ENCODE peak calls at places on chromosomes 2 and 18, in nine cellular contexts. H is CD4-positive, alpha-beta T cell; I is HCT116; R is upper lobe of left lung; U is transverse colon; C is naive thymus-derived CD4-positive, alpha-beta T cell; K is upper lobe of right lung; P is right cardiac atrium; L is tibial artery. M is an unnamed sample.

GRCh38 chr18:22467760-22468553 is 50.2 kb upstream of the CTAGE1 start:
- DNase-seq in L (peak), K (no peak), R (no peak), H (no peak), I (peak), P (no peak), C (no peak), U (no peak), M (no peak)

GRCh38 chr2:240520143-240520973 is 37.4 kb downstream of the ANKMY1 start:
- DNase-seq in K (no peak), P (no peak), U (no peak), L (no peak), I (no peak), C (no peak), H (no peak), R (no peak), M (no peak)

GRCh38 chr2:237453671-237454070 is 33.4 kb upstream of the MLPH start:
- DNase-seq in P (no peak), R (no peak), H (no peak), K (peak), C (no peak), U (no peak), I (no peak), L (no peak), M (no peak)

GRCh38 chr2:239232195-239232578 is 168.6 kb downstream of the HDAC4 start:
- DNase-seq in P (no peak), H (no peak), U (no peak), L (no peak), C (no peak), I (no peak), K (no peak), R (no peak), M (no peak)

GRCh38 chr2:185208261-185208660 is 530.3 kb upstream of the FSIP2 start:
- DNase-seq in C (no peak), H (no peak), K (no peak), U (peak), R (no peak), P (no peak), L (no peak), I (peak), M (no peak)

GRCh38 chr2:178722296-178722695 is 84.9 kb downstream of the TTN start:
- DNase-seq in I (no peak), H (no peak), C (no peak), R (no peak), P (no peak), K (no peak), U (no peak), L (no peak), M (no peak)

GRCh38 chr2:128727914-128728313 is 409.2 kb upstream of the HS6ST1 start:
- DNase-seq in H (no peak), C (no peak), I (no peak), P (no peak), L (peak), U (no peak), R (no peak), K (no peak), M (no peak)

GRCh38 chr18:54679318-54680149 is 88.5 kb downstream of the DYNAP start:
- DNase-seq in R (no peak), H (no peak), L (no peak), K (no peak), U (no peak), P (no peak), I (peak), C (peak), M (peak)

GRCh38 chr2:120804446-120804845 is 68.8 kb downstream of the GLI2 start:
- DNase-seq in K (no peak), C (no peak), L (no peak), U (no peak), R (no peak), H (no peak), P (peak), I (no peak), M (no peak)

GRCh38 chr2:160254363-160254762 is 54.3 kb upstream of the ITGB6 start:
- DNase-seq in I (no peak), H (no peak), K (no peak), U (no peak), P (no peak), R (no peak), C (no peak), L (no peak), M (no peak)

GRCh38 chr18:55585586-55586521 is 2.1 kb downstream of the TCF4 start:
- DNase-seq in U (no peak), H (no peak), L (no peak), C (no peak), K (no peak), R (no peak), I (no peak), P (peak), M (no peak)

GRCh38 chr2:236180831-236181453 is 12.8 kb upstream of the GBX2 start:
- DNase-seq in P (no peak), R (no peak), I (peak), K (no peak), L (no peak), H (no peak), C (no peak), U (peak), M (no peak)

GRCh38 chr2:3414133-3414856 is 34.8 kb downstream of the TRAPPC12 start:
- DNase-seq in P (no peak), L (no peak), R (no peak), H (no peak), K (no peak), C (no peak), U (no peak), I (no peak), M (no peak)

GRCh38 chr2:29361255-29361654 is 246.0 kb downstream of the CLIP4 start:
- DNase-seq in P (no peak), R (no peak), H (no peak), I (no peak), L (no peak), C (no peak), K (no peak), U (no peak), M (no peak)

GRCh38 chr2:39640681-39641080 is 25.0 kb upstream of the TMEM178A start:
- DNase-seq in K (no peak), H (no peak), P (no peak), U (no peak), C (no peak), R (no peak), L (no peak), I (no peak), M (no peak)

GRCh38 chr2:227942021-227942420 is 70.6 kb downstream of the DAW1 start:
- DNase-seq in I (no peak), K (no peak), U (no peak), R (no peak), C (no peak), L (no peak), H (no peak), P (no peak), M (no peak)

GRCh38 chr2:156456616-156457015 is 20.4 kb downstream of the GPD2 start:
- DNase-seq in C (no peak), L (no peak), H (no peak), R (no peak), I (no peak), K (no peak), U (no peak), P (no peak), M (no peak)

GRCh38 chr2:212489719-212490346 is 48.8 kb downstream of the ERBB4 start:
- DNase-seq in I (no peak), U (no peak), C (no peak), K (no peak), L (no peak), H (no peak), R (no peak), P (no peak), M (no peak)

GRCh38 chr18:21100141-21100540 is 11.5 kb downstream of the ROCK1 start:
- DNase-seq in U (no peak), K (no peak), R (no peak), I (no peak), P (no peak), H (no peak), C (no peak), L (no peak), M (no peak)

GRCh38 chr18:72634500-72634899 is 90.4 kb upstream of the CBLN2 start:
- DNase-seq in U (no peak), R (no peak), H (no peak), I (no peak), P (no peak), L (no peak), C (no peak), K (no peak), M (no peak)

GRCh38 chr2:54490863-54491262 is 34.7 kb downstream of the SPTBN1 start:
- DNase-seq in H (no peak), R (no peak), U (no peak), C (no peak), P (no peak), I (no peak), K (no peak), L (no peak), M (no peak)
- H3K27ac ChIP-seq in H (no peak), R (no peak), U (no peak), C (no peak), P (peak), I (no peak), K (no peak), L (no peak), M (no peak)

DNA sequence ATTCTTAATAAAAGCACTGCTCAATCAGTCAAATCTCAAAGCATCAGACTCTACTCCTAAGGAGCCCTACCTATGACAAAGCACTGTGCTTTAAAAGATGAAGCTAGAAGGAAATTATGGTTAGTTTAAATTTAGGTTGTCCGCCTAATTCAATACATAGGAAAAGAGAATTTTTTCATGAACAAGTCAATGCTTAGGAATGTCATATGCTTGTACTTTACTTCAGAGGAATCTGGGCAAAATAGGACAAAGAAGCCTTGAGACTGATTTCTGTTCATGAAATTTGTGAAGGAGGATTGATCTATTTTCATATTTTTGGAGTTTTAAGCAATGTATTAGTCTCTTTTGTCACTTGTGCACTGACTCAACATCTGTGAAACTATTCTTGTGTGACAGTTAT is 726.4 kb upstream of the CDH2 start:
- DNase-seq in L (no peak), P (no peak), C (no peak), I (no peak), R (no peak), K (no peak), U (no peak), H (no peak), M (no peak)
- H3K27ac ChIP-seq in L (no peak), P (no peak), C (no peak), I (no peak), R (no peak), K (no peak), U (no peak), H (no peak), M (no peak)

DNA sequence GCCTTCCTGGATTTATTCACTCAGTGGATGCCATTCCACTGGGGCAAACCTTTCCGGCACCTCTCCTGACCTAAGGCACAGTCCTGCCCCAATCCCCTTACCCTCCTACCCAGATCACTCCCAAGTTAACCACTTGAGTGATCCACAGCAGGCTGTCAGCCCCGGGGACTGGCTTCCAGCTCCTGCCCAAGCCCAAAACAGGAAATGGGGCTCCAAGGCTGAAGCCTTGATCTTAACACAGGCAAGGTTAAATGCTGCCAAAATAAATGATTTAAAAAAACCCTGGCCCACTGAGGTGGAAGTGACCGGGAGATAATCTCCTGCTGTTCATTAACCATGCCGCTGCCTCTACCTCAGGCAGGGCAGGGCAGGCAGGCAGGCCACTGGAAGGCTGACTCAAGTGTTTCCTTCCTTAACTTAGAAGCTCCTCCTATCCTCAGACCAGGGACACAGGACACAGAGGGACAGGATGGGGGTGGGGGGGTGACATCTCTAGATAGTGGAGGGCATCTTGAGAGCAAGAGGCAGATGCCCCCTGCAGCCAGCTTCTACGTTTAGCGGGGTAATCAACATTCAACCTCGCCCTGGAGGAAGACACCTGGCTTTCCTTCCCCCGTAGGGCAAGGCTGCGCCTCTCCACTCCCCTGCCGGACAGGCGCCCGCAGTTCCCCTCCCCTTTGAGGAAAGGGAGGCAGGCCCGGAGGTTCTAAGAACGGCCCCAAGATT is 1.3 kb downstream of the RAB11FIP5 start:
- DNase-seq in C (peak), K (peak), U (peak), P (no peak), H (no peak), R (peak), I (peak), L (peak), M (no peak)
- H3K27ac ChIP-seq in C (peak), K (peak), U (peak), P (peak), H (no peak), R (peak), I (peak), L (peak), M (peak)

GRCh38 chr2:27091746-27092695 is 5.4 kb downstream of the KHK start:
- DNase-seq in I (no peak), R (no peak), C (no peak), P (no peak), L (no peak), K (no peak), H (no peak), U (no peak), M (no peak)
- H3K27ac ChIP-seq in I (no peak), R (no peak), C (no peak), P (no peak), L (no peak), K (no peak), H (no peak), U (no peak), M (no peak)

GRCh38 chr2:26922638-26923466 is 47.6 kb upstream of the MAPRE3 start:
- DNase-seq in L (peak), H (peak), I (peak), C (peak), U (peak), R (no peak), P (no peak), K (no peak), M (peak)

GRCh38 chr2:26925100-26925791 is 45.2 kb upstream of the MAPRE3 start:
- DNase-seq in L (no peak), C (no peak), I (no peak), P (no peak), U (no peak), K (no peak), R (no peak), H (no peak), M (no peak)

GRCh38 chr2:26932974-26933373 is 37.5 kb upstream of the MAPRE3 start:
- DNase-seq in I (no peak), K (no peak), L (no peak), C (no peak), U (no peak), P (no peak), H (no peak), R (no peak), M (no peak)

GRCh38 chr2:26924731-26925099 is 45.7 kb upstream of the MAPRE3 start:
- DNase-seq in P (no peak), C (no peak), L (no peak), H (no peak), U (no peak), R (no peak), K (no peak), I (no peak), M (no peak)

GRCh38 chr2:26927221-26927620 is 43.2 kb upstream of the MAPRE3 start:
- DNase-seq in U (no peak), K (no peak), P (no peak), H (no peak), R (no peak), I (no peak), L (no peak), C (no peak), M (no peak)
- H3K27ac ChIP-seq in U (no peak), K (no peak), P (no peak), H (no peak), R (no peak), I (no peak), L (no peak), C (no peak), M (no peak)

GRCh38 chr2:172449916-172450550 is 22.6 kb downstream of the ITGA6 start:
- DNase-seq in C (no peak), U (no peak), L (no peak), R (no peak), P (no peak), I (no peak), K (no peak), H (no peak), M (no peak)

GRCh38 chr2:172445851-172446250 is 18.5 kb downstream of the ITGA6 start:
- DNase-seq in R (no peak), P (no peak), H (no peak), K (no peak), U (no peak), I (no peak), L (no peak), C (no peak), M (no peak)

GRCh38 chr2:172447811-172448493 is 20.6 kb downstream of the ITGA6 start:
- DNase-seq in I (no peak), L (no peak), R (no peak), K (no peak), H (no peak), P (no peak), U (no peak), C (no peak), M (no peak)

GRCh38 chr2:172446524-172447063 is 19.2 kb downstream of the ITGA6 start:
- DNase-seq in I (no peak), R (no peak), H (no peak), L (no peak), K (no peak), P (no peak), C (no peak), U (no peak), M (no peak)

GRCh38 chr2:172448544-172449267 is 21.3 kb downstream of the ITGA6 start:
- DNase-seq in L (no peak), H (no peak), K (no peak), I (no peak), P (no peak), C (no peak), U (peak), R (no peak), M (no peak)
- H3K27ac ChIP-seq in L (no peak), H (no peak), K (no peak), I (no peak), P (no peak), C (no peak), U (peak), R (no peak), M (no peak)

GRCh38 chr2:58992062-58992736 is 751.1 kb upstream of the FANCL start:
- DNase-seq in U (no peak), I (no peak), K (no peak), R (no peak), P (no peak), L (no peak), H (no peak), C (no peak), M (no peak)
- H3K27ac ChIP-seq in U (no peak), I (no peak), K (no peak), R (no peak), P (no peak), L (no peak), H (no peak), C (no peak), M (no peak)

GRCh38 chr2:171320731-171321130 is 113.1 kb downstream of the METTL8 start:
- DNase-seq in H (no peak), P (no peak), C (no peak), L (no peak), I (no peak), U (no peak), K (no peak), R (no peak), M (no peak)
- H3K27ac ChIP-seq in H (no peak), P (no peak), C (no peak), L (no peak), I (no peak), U (no peak), K (no peak), R (no peak), M (peak)

DNA sequence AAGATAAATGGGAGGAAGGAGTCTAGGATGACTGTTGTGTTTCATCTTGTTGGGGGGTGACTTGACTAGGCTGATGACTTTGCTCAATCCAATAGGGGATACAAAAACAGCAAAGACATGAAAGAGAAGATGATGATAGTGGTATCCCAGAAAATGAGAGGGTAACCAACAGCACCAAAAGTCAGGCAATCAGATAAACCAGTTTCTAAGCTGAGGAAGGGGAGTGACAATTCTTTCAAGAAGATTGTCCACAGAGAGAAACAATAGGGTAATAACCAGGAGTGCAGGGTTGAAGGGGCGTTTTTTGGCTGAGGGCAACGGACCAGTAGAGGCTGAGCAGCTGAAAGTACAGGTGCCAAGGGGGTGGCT is 7.7 kb upstream of the KCMF1 start:
- DNase-seq in H (no peak), K (no peak), U (no peak), L (no peak), R (no peak), C (no peak), P (no peak), I (no peak), M (no peak)
- H3K27ac ChIP-seq in H (no peak), K (no peak), U (no peak), L (no peak), R (no peak), C (no peak), P (no peak), I (no peak), M (no peak)